ENCODE peak calls at places on chromosomes 7 and 10, in four cellular contexts. One of them, this sample, is unnamed.

GRCh38 chr10:10846476-10846875 is 171.2 kb upstream of the CELF2 start:
- DNase-seq in activated CD4-positive, alpha-beta T cell treated with anti-CD3 and anti-CD28 coated beads, Interleukin-2, amount 10 ng/mL, durations not matched to agents 7 days and 5 days: no peak
- DNase-seq in GM10248: no peak
- DNase-seq in activated T-cell treated with anti-CD3 and anti-CD28 coated beads, Interleukin-2, amount 50 U/mL, for 24 hours: no peak
- DNase-seq in this sample: no peak

GRCh38 chr7:106346678-106347217 is 62.0 kb upstream of the NAMPT start:
- DNase-seq in activated CD4-positive, alpha-beta T cell treated with anti-CD3 and anti-CD28 coated beads, Interleukin-2, amount 10 ng/mL, durations not matched to agents 7 days and 5 days: peak; percentile 79
- DNase-seq in GM10248: peak; percentile 59
- DNase-seq in activated T-cell treated with anti-CD3 and anti-CD28 coated beads, Interleukin-2, amount 50 U/mL, for 24 hours: no peak
- DNase-seq in this sample: peak; percentile 4

GRCh38 chr7:70574970-70575799 is 556.8 kb upstream of the GALNT17 start:
- DNase-seq in activated CD4-positive, alpha-beta T cell treated with anti-CD3 and anti-CD28 coated beads, Interleukin-2, amount 10 ng/mL, durations not matched to agents 7 days and 5 days: no peak
- DNase-seq in GM10248: no peak
- DNase-seq in activated T-cell treated with anti-CD3 and anti-CD28 coated beads, Interleukin-2, amount 50 U/mL, for 24 hours: no peak
- DNase-seq in this sample: no peak

GRCh38 chr7:155482511-155483183 is 24.7 kb downstream of the EN2 start:
- DNase-seq in activated CD4-positive, alpha-beta T cell treated with anti-CD3 and anti-CD28 coated beads, Interleukin-2, amount 10 ng/mL, durations not matched to agents 7 days and 5 days: no peak
- DNase-seq in GM10248: peak; percentile 2
- DNase-seq in activated T-cell treated with anti-CD3 and anti-CD28 coated beads, Interleukin-2, amount 50 U/mL, for 24 hours: no peak
- DNase-seq in this sample: no peak

GRCh38 chr10:4144802-4145201 is 359.8 kb upstream of the KLF6 start:
- DNase-seq in activated CD4-positive, alpha-beta T cell treated with anti-CD3 and anti-CD28 coated beads, Interleukin-2, amount 10 ng/mL, durations not matched to agents 7 days and 5 days: no peak
- DNase-seq in GM10248: no peak
- DNase-seq in activated T-cell treated with anti-CD3 and anti-CD28 coated beads, Interleukin-2, amount 50 U/mL, for 24 hours: no peak
- DNase-seq in this sample: no peak

GRCh38 chr10:79390551-79391229 is 43.4 kb downstream of the PPIF start:
- DNase-seq in activated CD4-positive, alpha-beta T cell treated with anti-CD3 and anti-CD28 coated beads, Interleukin-2, amount 10 ng/mL, durations not matched to agents 7 days and 5 days: no peak
- DNase-seq in GM10248: no peak
- DNase-seq in activated T-cell treated with anti-CD3 and anti-CD28 coated beads, Interleukin-2, amount 50 U/mL, for 24 hours: peak; percentile 24
- DNase-seq in this sample: peak; percentile 40

GRCh38 chr7:134899729-134900128 is 86.6 kb upstream of the AGBL3 start:
- DNase-seq in activated CD4-positive, alpha-beta T cell treated with anti-CD3 and anti-CD28 coated beads, Interleukin-2, amount 10 ng/mL, durations not matched to agents 7 days and 5 days: no peak
- DNase-seq in GM10248: no peak
- DNase-seq in activated T-cell treated with anti-CD3 and anti-CD28 coated beads, Interleukin-2, amount 50 U/mL, for 24 hours: no peak
- DNase-seq in this sample: no peak

GRCh38 chr7:220151-220841 is 27.9 kb downstream of the FAM20C start:
- DNase-seq in activated CD4-positive, alpha-beta T cell treated with anti-CD3 and anti-CD28 coated beads, Interleukin-2, amount 10 ng/mL, durations not matched to agents 7 days and 5 days: no peak
- DNase-seq in GM10248: no peak
- DNase-seq in activated T-cell treated with anti-CD3 and anti-CD28 coated beads, Interleukin-2, amount 50 U/mL, for 24 hours: no peak
- DNase-seq in this sample: no peak

GRCh38 chr7:38409524-38409923 is 136.1 kb upstream of the TARP start:
- DNase-seq in activated CD4-positive, alpha-beta T cell treated with anti-CD3 and anti-CD28 coated beads, Interleukin-2, amount 10 ng/mL, durations not matched to agents 7 days and 5 days: no peak
- DNase-seq in GM10248: no peak
- DNase-seq in activated T-cell treated with anti-CD3 and anti-CD28 coated beads, Interleukin-2, amount 50 U/mL, for 24 hours: no peak
- DNase-seq in this sample: no peak

GRCh38 chr10:31072453-31072852 is 40.8 kb upstream of the ZNF438 start:
- DNase-seq in activated CD4-positive, alpha-beta T cell treated with anti-CD3 and anti-CD28 coated beads, Interleukin-2, amount 10 ng/mL, durations not matched to agents 7 days and 5 days: no peak
- DNase-seq in GM10248: no peak
- DNase-seq in activated T-cell treated with anti-CD3 and anti-CD28 coated beads, Interleukin-2, amount 50 U/mL, for 24 hours: no peak
- DNase-seq in this sample: no peak

GRCh38 chr7:42560866-42561265 is 323.9 kb upstream of the GLI3 start:
- DNase-seq in activated CD4-positive, alpha-beta T cell treated with anti-CD3 and anti-CD28 coated beads, Interleukin-2, amount 10 ng/mL, durations not matched to agents 7 days and 5 days: no peak
- DNase-seq in GM10248: no peak
- DNase-seq in activated T-cell treated with anti-CD3 and anti-CD28 coated beads, Interleukin-2, amount 50 U/mL, for 24 hours: no peak
- DNase-seq in this sample: no peak

GRCh38 chr10:100970076-100970913 is 991 bp downstream of the SEMA4G start:
- DNase-seq in activated CD4-positive, alpha-beta T cell treated with anti-CD3 and anti-CD28 coated beads, Interleukin-2, amount 10 ng/mL, durations not matched to agents 7 days and 5 days: no peak
- DNase-seq in GM10248: peak; percentile 56
- DNase-seq in activated T-cell treated with anti-CD3 and anti-CD28 coated beads, Interleukin-2, amount 50 U/mL, for 24 hours: no peak
- DNase-seq in this sample: no peak

GRCh38 chr10:33333260-33334169 is 952 bp downstream of the NRP1 start:
- DNase-seq in activated CD4-positive, alpha-beta T cell treated with anti-CD3 and anti-CD28 coated beads, Interleukin-2, amount 10 ng/mL, durations not matched to agents 7 days and 5 days: peak; percentile 37
- DNase-seq in GM10248: peak; percentile 22
- DNase-seq in activated T-cell treated with anti-CD3 and anti-CD28 coated beads, Interleukin-2, amount 50 U/mL, for 24 hours: no peak
- DNase-seq in this sample: no peak

GRCh38 chr10:114279886-114280644 is 41.0 kb downstream of the VWA2 start:
- DNase-seq in activated CD4-positive, alpha-beta T cell treated with anti-CD3 and anti-CD28 coated beads, Interleukin-2, amount 10 ng/mL, durations not matched to agents 7 days and 5 days: no peak
- DNase-seq in GM10248: no peak
- DNase-seq in activated T-cell treated with anti-CD3 and anti-CD28 coated beads, Interleukin-2, amount 50 U/mL, for 24 hours: no peak
- DNase-seq in this sample: no peak

GRCh38 chr7:22713463-22713862 is 13.5 kb upstream of the IL6 start:
- DNase-seq in activated CD4-positive, alpha-beta T cell treated with anti-CD3 and anti-CD28 coated beads, Interleukin-2, amount 10 ng/mL, durations not matched to agents 7 days and 5 days: no peak
- DNase-seq in GM10248: no peak
- DNase-seq in activated T-cell treated with anti-CD3 and anti-CD28 coated beads, Interleukin-2, amount 50 U/mL, for 24 hours: no peak
- DNase-seq in this sample: no peak

GRCh38 chr7:50553973-50554372 is 11.2 kb downstream of the DDC start:
- DNase-seq in activated CD4-positive, alpha-beta T cell treated with anti-CD3 and anti-CD28 coated beads, Interleukin-2, amount 10 ng/mL, durations not matched to agents 7 days and 5 days: no peak
- DNase-seq in GM10248: no peak
- DNase-seq in activated T-cell treated with anti-CD3 and anti-CD28 coated beads, Interleukin-2, amount 50 U/mL, for 24 hours: no peak
- DNase-seq in this sample: no peak

GRCh38 chr10:48478469-48478868 is 126.4 kb downstream of the ARHGAP22 start:
- DNase-seq in activated CD4-positive, alpha-beta T cell treated with anti-CD3 and anti-CD28 coated beads, Interleukin-2, amount 10 ng/mL, durations not matched to agents 7 days and 5 days: no peak
- DNase-seq in GM10248: no peak
- DNase-seq in activated T-cell treated with anti-CD3 and anti-CD28 coated beads, Interleukin-2, amount 50 U/mL, for 24 hours: peak; percentile 13
- DNase-seq in this sample: no peak

GRCh38 chr7:18693401-18693800 is 197.9 kb downstream of the HDAC9 start:
- DNase-seq in activated CD4-positive, alpha-beta T cell treated with anti-CD3 and anti-CD28 coated beads, Interleukin-2, amount 10 ng/mL, durations not matched to agents 7 days and 5 days: no peak
- DNase-seq in GM10248: no peak
- DNase-seq in activated T-cell treated with anti-CD3 and anti-CD28 coated beads, Interleukin-2, amount 50 U/mL, for 24 hours: no peak
- DNase-seq in this sample: no peak

GRCh38 chr7:139061416-139061815 is 25.6 kb upstream of the ZC3HAV1L start:
- DNase-seq in activated CD4-positive, alpha-beta T cell treated with anti-CD3 and anti-CD28 coated beads, Interleukin-2, amount 10 ng/mL, durations not matched to agents 7 days and 5 days: no peak
- DNase-seq in GM10248: no peak
- DNase-seq in activated T-cell treated with anti-CD3 and anti-CD28 coated beads, Interleukin-2, amount 50 U/mL, for 24 hours: no peak
- DNase-seq in this sample: no peak

GRCh38 chr7:39720586-39720985 is 97.2 kb downstream of the RALA start:
- DNase-seq in activated CD4-positive, alpha-beta T cell treated with anti-CD3 and anti-CD28 coated beads, Interleukin-2, amount 10 ng/mL, durations not matched to agents 7 days and 5 days: no peak
- DNase-seq in GM10248: no peak
- DNase-seq in activated T-cell treated with anti-CD3 and anti-CD28 coated beads, Interleukin-2, amount 50 U/mL, for 24 hours: no peak
- DNase-seq in this sample: no peak

GRCh38 chr10:121753726-121754476 is 155.7 kb upstream of the FGFR2 start:
- DNase-seq in activated CD4-positive, alpha-beta T cell treated with anti-CD3 and anti-CD28 coated beads, Interleukin-2, amount 10 ng/mL, durations not matched to agents 7 days and 5 days: no peak
- DNase-seq in GM10248: peak; percentile 51
- DNase-seq in activated T-cell treated with anti-CD3 and anti-CD28 coated beads, Interleukin-2, amount 50 U/mL, for 24 hours: no peak
- DNase-seq in this sample: peak; percentile 6

GRCh38 chr10:124076334-124076733 is 17.1 kb downstream of the CHST15 start:
- DNase-seq in activated CD4-positive, alpha-beta T cell treated with anti-CD3 and anti-CD28 coated beads, Interleukin-2, amount 10 ng/mL, durations not matched to agents 7 days and 5 days: no peak
- DNase-seq in GM10248: no peak
- DNase-seq in activated T-cell treated with anti-CD3 and anti-CD28 coated beads, Interleukin-2, amount 50 U/mL, for 24 hours: no peak
- DNase-seq in this sample: no peak

GRCh38 chr10:122236690-122237306 is 34.3 kb upstream of the BTBD16 start:
- DNase-seq in activated CD4-positive, alpha-beta T cell treated with anti-CD3 and anti-CD28 coated beads, Interleukin-2, amount 10 ng/mL, durations not matched to agents 7 days and 5 days: no peak
- DNase-seq in GM10248: no peak
- DNase-seq in activated T-cell treated with anti-CD3 and anti-CD28 coated beads, Interleukin-2, amount 50 U/mL, for 24 hours: no peak
- DNase-seq in this sample: no peak

GRCh38 chr10:63414481-63415260 is 51.1 kb downstream of the JMJD1C start:
- DNase-seq in activated CD4-positive, alpha-beta T cell treated with anti-CD3 and anti-CD28 coated beads, Interleukin-2, amount 10 ng/mL, durations not matched to agents 7 days and 5 days: no peak
- DNase-seq in GM10248: no peak
- DNase-seq in activated T-cell treated with anti-CD3 and anti-CD28 coated beads, Interleukin-2, amount 50 U/mL, for 24 hours: no peak
- DNase-seq in this sample: no peak

GRCh38 chr7:142371586-142372377 is 113.9 kb upstream of the PRSS58 start:
- DNase-seq in activated CD4-positive, alpha-beta T cell treated with anti-CD3 and anti-CD28 coated beads, Interleukin-2, amount 10 ng/mL, durations not matched to agents 7 days and 5 days: no peak
- DNase-seq in GM10248: no peak
- DNase-seq in activated T-cell treated with anti-CD3 and anti-CD28 coated beads, Interleukin-2, amount 50 U/mL, for 24 hours: no peak
- DNase-seq in this sample: no peak

GRCh38 chr10:69377191-69377590 is 39.5 kb downstream of the TACR2 start:
- DNase-seq in activated CD4-positive, alpha-beta T cell treated with anti-CD3 and anti-CD28 coated beads, Interleukin-2, amount 10 ng/mL, durations not matched to agents 7 days and 5 days: no peak
- DNase-seq in GM10248: no peak
- DNase-seq in activated T-cell treated with anti-CD3 and anti-CD28 coated beads, Interleukin-2, amount 50 U/mL, for 24 hours: no peak
- DNase-seq in this sample: no peak

GRCh38 chr10:29160110-29160669 is 128.7 kb upstream of the LYZL1 start:
- DNase-seq in activated CD4-positive, alpha-beta T cell treated with anti-CD3 and anti-CD28 coated beads, Interleukin-2, amount 10 ng/mL, durations not matched to agents 7 days and 5 days: no peak
- DNase-seq in GM10248: no peak
- DNase-seq in activated T-cell treated with anti-CD3 and anti-CD28 coated beads, Interleukin-2, amount 50 U/mL, for 24 hours: no peak
- DNase-seq in this sample: no peak

GRCh38 chr10:123912466-123913201 is 21.0 kb upstream of the CPXM2 start:
- DNase-seq in activated CD4-positive, alpha-beta T cell treated with anti-CD3 and anti-CD28 coated beads, Interleukin-2, amount 10 ng/mL, durations not matched to agents 7 days and 5 days: no peak
- DNase-seq in GM10248: no peak
- DNase-seq in activated T-cell treated with anti-CD3 and anti-CD28 coated beads, Interleukin-2, amount 50 U/mL, for 24 hours: no peak
- DNase-seq in this sample: no peak

GRCh38 chr10:129788211-129788610 is 175.9 kb downstream of the EBF3 start:
- DNase-seq in activated CD4-positive, alpha-beta T cell treated with anti-CD3 and anti-CD28 coated beads, Interleukin-2, amount 10 ng/mL, durations not matched to agents 7 days and 5 days: no peak
- DNase-seq in GM10248: no peak
- DNase-seq in activated T-cell treated with anti-CD3 and anti-CD28 coated beads, Interleukin-2, amount 50 U/mL, for 24 hours: no peak
- DNase-seq in this sample: no peak

GRCh38 chr7:25947669-25948516 is 204.1 kb upstream of the NFE2L3 start:
- DNase-seq in activated CD4-positive, alpha-beta T cell treated with anti-CD3 and anti-CD28 coated beads, Interleukin-2, amount 10 ng/mL, durations not matched to agents 7 days and 5 days: no peak
- DNase-seq in GM10248: no peak
- DNase-seq in activated T-cell treated with anti-CD3 and anti-CD28 coated beads, Interleukin-2, amount 50 U/mL, for 24 hours: no peak
- DNase-seq in this sample: no peak

GRCh38 chr7:109963741-109964140 is 1127.2 kb upstream of the LRRN3 start:
- DNase-seq in activated CD4-positive, alpha-beta T cell treated with anti-CD3 and anti-CD28 coated beads, Interleukin-2, amount 10 ng/mL, durations not matched to agents 7 days and 5 days: no peak
- DNase-seq in GM10248: no peak
- DNase-seq in activated T-cell treated with anti-CD3 and anti-CD28 coated beads, Interleukin-2, amount 50 U/mL, for 24 hours: no peak
- DNase-seq in this sample: no peak

GRCh38 chr10:3781458-3782098 is 3.4 kb downstream of the KLF6 start:
- DNase-seq in activated CD4-positive, alpha-beta T cell treated with anti-CD3 and anti-CD28 coated beads, Interleukin-2, amount 10 ng/mL, durations not matched to agents 7 days and 5 days: peak; percentile 42
- DNase-seq in GM10248: no peak
- DNase-seq in activated T-cell treated with anti-CD3 and anti-CD28 coated beads, Interleukin-2, amount 50 U/mL, for 24 hours: peak; percentile 72
- DNase-seq in this sample: no peak

GRCh38 chr10:52284416-52285013 is 29.6 kb upstream of the DKK1 start:
- DNase-seq in activated CD4-positive, alpha-beta T cell treated with anti-CD3 and anti-CD28 coated beads, Interleukin-2, amount 10 ng/mL, durations not matched to agents 7 days and 5 days: no peak
- DNase-seq in GM10248: no peak
- DNase-seq in activated T-cell treated with anti-CD3 and anti-CD28 coated beads, Interleukin-2, amount 50 U/mL, for 24 hours: no peak
- DNase-seq in this sample: no peak

GRCh38 chr10:77857272-77857671 is 69.3 kb downstream of the DLG5 start:
- DNase-seq in activated CD4-positive, alpha-beta T cell treated with anti-CD3 and anti-CD28 coated beads, Interleukin-2, amount 10 ng/mL, durations not matched to agents 7 days and 5 days: no peak
- DNase-seq in GM10248: no peak
- DNase-seq in activated T-cell treated with anti-CD3 and anti-CD28 coated beads, Interleukin-2, amount 50 U/mL, for 24 hours: no peak
- DNase-seq in this sample: no peak

This sample was measured in GM12892.